ENCODE peak calls at places on chromosomes 7 and 10, in ten cellular contexts. One of them, this sample, is unnamed.

GRCh38 chr10:5999440-6000165 is 22.3 kb upstream of the IL15RA start:
- DNase-seq in ovary: no peak
- DNase-seq in dorsolateral prefrontal cortex: no peak
- DNase-seq in tibial artery: no peak
- DNase-seq in OCI-LY7: no peak
- DNase-seq in astrocyte of the spinal cord: no peak
- DNase-seq in retinal pigment epithelial cell: no peak
- DNase-seq in lower leg skin: no peak
- DNase-seq in fibroblast of mammary gland: no peak
- DNase-seq in AG10803: no peak
- DNase-seq in this sample: no peak

GRCh38 chr7:97971120-97971989 is 18.6 kb downstream of the OCM2 start:
- DNase-seq in astrocyte of the spinal cord: peak; percentile 32
- DNase-seq in OCI-LY7: peak; percentile 63
- DNase-seq in lower leg skin: no peak
- DNase-seq in tibial artery: no peak
- DNase-seq in retinal pigment epithelial cell: no peak
- DNase-seq in ovary: no peak
- DNase-seq in fibroblast of mammary gland: peak; percentile 37
- DNase-seq in dorsolateral prefrontal cortex: no peak
- DNase-seq in AG10803: peak; percentile 31
- DNase-seq in this sample: peak; percentile 29

GRCh38 chr7:39507866-39508551 is 58.2 kb upstream of the YAE1 start:
- DNase-seq in ovary: no peak
- DNase-seq in lower leg skin: no peak
- DNase-seq in fibroblast of mammary gland: peak; percentile 60
- DNase-seq in OCI-LY7: no peak
- DNase-seq in dorsolateral prefrontal cortex: no peak
- DNase-seq in AG10803: no peak
- DNase-seq in astrocyte of the spinal cord: no peak
- DNase-seq in tibial artery: no peak
- DNase-seq in retinal pigment epithelial cell: no peak
- DNase-seq in this sample: no peak

GRCh38 chr7:65475734-65476319 is 102.2 kb downstream of the ZNF92 start:
- DNase-seq in AG10803: no peak
- DNase-seq in OCI-LY7: peak; percentile 99
- DNase-seq in retinal pigment epithelial cell: no peak
- DNase-seq in lower leg skin: no peak
- DNase-seq in astrocyte of the spinal cord: no peak
- DNase-seq in tibial artery: no peak
- DNase-seq in dorsolateral prefrontal cortex: no peak
- DNase-seq in fibroblast of mammary gland: no peak
- DNase-seq in ovary: no peak
- DNase-seq in this sample: no peak

GRCh38 chr10:73814896-73815718 is 3.7 kb upstream of the NDST2 start:
- DNase-seq in lower leg skin: no peak
- DNase-seq in OCI-LY7: peak; percentile 26
- DNase-seq in retinal pigment epithelial cell: no peak
- DNase-seq in fibroblast of mammary gland: peak; percentile 22
- DNase-seq in astrocyte of the spinal cord: no peak
- DNase-seq in AG10803: no peak
- DNase-seq in ovary: no peak
- DNase-seq in tibial artery: no peak
- DNase-seq in dorsolateral prefrontal cortex: no peak
- DNase-seq in this sample: peak; percentile 25

GRCh38 chr7:150668472-150668911 is 17.0 kb upstream of the GIMAP2 start:
- DNase-seq in ovary: no peak
- DNase-seq in OCI-LY7: no peak
- DNase-seq in dorsolateral prefrontal cortex: no peak
- DNase-seq in fibroblast of mammary gland: no peak
- DNase-seq in AG10803: no peak
- DNase-seq in lower leg skin: no peak
- DNase-seq in astrocyte of the spinal cord: no peak
- DNase-seq in tibial artery: no peak
- DNase-seq in retinal pigment epithelial cell: no peak
- DNase-seq in this sample: no peak

GRCh38 chr7:35313575-35313974 is 59.7 kb upstream of the TBX20 start:
- DNase-seq in tibial artery: no peak
- DNase-seq in astrocyte of the spinal cord: no peak
- DNase-seq in ovary: peak; percentile 21
- DNase-seq in AG10803: no peak
- DNase-seq in fibroblast of mammary gland: no peak
- DNase-seq in retinal pigment epithelial cell: no peak
- DNase-seq in dorsolateral prefrontal cortex: no peak
- DNase-seq in lower leg skin: no peak
- DNase-seq in OCI-LY7: no peak
- DNase-seq in this sample: no peak

GRCh38 chr10:3424102-3424803 is 251.7 kb upstream of the PITRM1 start:
- DNase-seq in OCI-LY7: no peak
- DNase-seq in ovary: no peak
- DNase-seq in tibial artery: no peak
- DNase-seq in fibroblast of mammary gland: peak; percentile 78
- DNase-seq in lower leg skin: no peak
- DNase-seq in dorsolateral prefrontal cortex: no peak
- DNase-seq in retinal pigment epithelial cell: no peak
- DNase-seq in AG10803: no peak
- DNase-seq in astrocyte of the spinal cord: peak; percentile 77
- DNase-seq in this sample: peak; percentile 23

GRCh38 chr10:23965880-23966279 is 243.1 kb upstream of the KIAA1217 start:
- DNase-seq in lower leg skin: no peak
- DNase-seq in retinal pigment epithelial cell: no peak
- DNase-seq in dorsolateral prefrontal cortex: no peak
- DNase-seq in ovary: no peak
- DNase-seq in OCI-LY7: no peak
- DNase-seq in astrocyte of the spinal cord: no peak
- DNase-seq in tibial artery: no peak
- DNase-seq in fibroblast of mammary gland: no peak
- DNase-seq in AG10803: no peak
- DNase-seq in this sample: no peak

GRCh38 chr7:14507617-14508016 is 394.9 kb downstream of the DGKB start:
- DNase-seq in dorsolateral prefrontal cortex: no peak
- DNase-seq in fibroblast of mammary gland: peak; percentile 66
- DNase-seq in astrocyte of the spinal cord: peak; percentile 82
- DNase-seq in tibial artery: no peak
- DNase-seq in lower leg skin: peak; percentile 15
- DNase-seq in AG10803: peak; percentile 43
- DNase-seq in OCI-LY7: no peak
- DNase-seq in ovary: no peak
- DNase-seq in retinal pigment epithelial cell: peak; percentile 60
- DNase-seq in this sample: peak; percentile 97

GRCh38 chr10:634256-634655 is 55.2 kb downstream of the DIP2C start:
- DNase-seq in astrocyte of the spinal cord: peak; percentile 62
- DNase-seq in ovary: no peak
- DNase-seq in AG10803: no peak
- DNase-seq in dorsolateral prefrontal cortex: no peak
- DNase-seq in retinal pigment epithelial cell: no peak
- DNase-seq in tibial artery: peak; percentile 57
- DNase-seq in fibroblast of mammary gland: peak; percentile 39
- DNase-seq in lower leg skin: no peak
- DNase-seq in OCI-LY7: no peak
- DNase-seq in this sample: no peak

GRCh38 chr7:150378115-150378852 is 846 bp upstream of the ZNF775 start:
- DNase-seq in AG10803: peak; percentile 72
- DNase-seq in OCI-LY7: peak; percentile 65
- DNase-seq in tibial artery: no peak
- DNase-seq in astrocyte of the spinal cord: peak; percentile 71
- DNase-seq in fibroblast of mammary gland: peak; percentile 54
- DNase-seq in dorsolateral prefrontal cortex: no peak
- DNase-seq in lower leg skin: no peak
- DNase-seq in ovary: peak; percentile 62
- DNase-seq in retinal pigment epithelial cell: peak; percentile 75
- DNase-seq in this sample: peak; percentile 50

GRCh38 chr7:7564323-7564780 is 2.3 kb upstream of the MIOS start:
- DNase-seq in lower leg skin: no peak
- DNase-seq in fibroblast of mammary gland: peak; percentile 80
- DNase-seq in astrocyte of the spinal cord: peak; percentile 52
- DNase-seq in AG10803: peak; percentile 89
- DNase-seq in retinal pigment epithelial cell: no peak
- DNase-seq in OCI-LY7: no peak
- DNase-seq in tibial artery: no peak
- DNase-seq in ovary: no peak
- DNase-seq in dorsolateral prefrontal cortex: no peak
- DNase-seq in this sample: peak; percentile 97

DNA sequence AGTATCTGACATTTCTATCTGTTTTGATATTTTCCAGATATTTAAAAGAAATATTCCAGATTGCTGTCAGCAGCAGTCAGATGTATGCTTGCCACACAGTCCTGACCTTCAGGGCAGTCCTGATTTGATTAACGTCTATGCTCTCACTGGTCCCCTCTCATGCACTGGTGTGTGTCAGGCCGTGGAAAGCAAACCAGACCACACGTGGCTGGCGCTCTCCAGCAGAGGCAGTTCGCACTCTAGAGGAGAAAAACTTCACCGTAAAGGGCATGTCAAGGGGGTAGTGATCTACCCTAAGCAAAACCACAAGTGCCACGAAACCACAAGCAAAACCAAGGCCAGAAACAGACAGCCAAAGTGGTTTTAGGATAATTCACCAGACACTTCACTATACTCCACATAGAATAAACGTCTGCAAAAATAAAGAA is 26.5 kb downstream of the PARP12 start:
- DNase-seq in tibial artery: no peak
- DNase-seq in AG10803: no peak
- DNase-seq in fibroblast of mammary gland: peak; percentile 23
- DNase-seq in lower leg skin: no peak
- DNase-seq in OCI-LY7: no peak
- DNase-seq in retinal pigment epithelial cell: no peak
- DNase-seq in ovary: no peak
- DNase-seq in dorsolateral prefrontal cortex: no peak
- DNase-seq in astrocyte of the spinal cord: no peak
- DNase-seq in this sample: no peak
- TF ChIP-seq CTCF in tibial artery: no peak
- TF ChIP-seq CTCF in AG10803: no peak
- TF ChIP-seq CTCF in fibroblast of mammary gland: no peak
- TF ChIP-seq CTCF in lower leg skin: no peak
- TF ChIP-seq CTCF in OCI-LY7: no peak
- TF ChIP-seq CTCF in retinal pigment epithelial cell: no peak
- TF ChIP-seq CTCF in ovary: no peak
- TF ChIP-seq CTCF in dorsolateral prefrontal cortex: no peak
- TF ChIP-seq CTCF in astrocyte of the spinal cord: no peak
- TF ChIP-seq CTCF in this sample: no peak

GRCh38 chr7:76049295-76049694 is 1.4 kb downstream of the MDH2 start:
- DNase-seq in dorsolateral prefrontal cortex: no peak
- DNase-seq in retinal pigment epithelial cell: no peak
- DNase-seq in lower leg skin: no peak
- DNase-seq in OCI-LY7: no peak
- DNase-seq in astrocyte of the spinal cord: no peak
- DNase-seq in fibroblast of mammary gland: no peak
- DNase-seq in AG10803: no peak
- DNase-seq in ovary: no peak
- DNase-seq in tibial artery: no peak
- DNase-seq in this sample: no peak
- H3K4me3 ChIP-seq in dorsolateral prefrontal cortex: peak overlapping the region; percentile 99
- H3K4me3 ChIP-seq in retinal pigment epithelial cell: peak overlapping the region; percentile 79
- H3K4me3 ChIP-seq in lower leg skin: no peak overlapping the region
- H3K4me3 ChIP-seq in OCI-LY7: peak overlapping the region; percentile 96
- H3K4me3 ChIP-seq in astrocyte of the spinal cord: peak overlapping the region; percentile 73
- H3K4me3 ChIP-seq in fibroblast of mammary gland: peak overlapping the region; percentile 100
- H3K4me3 ChIP-seq in AG10803: peak overlapping the region; percentile 98
- H3K4me3 ChIP-seq in ovary: no peak overlapping the region
- H3K4me3 ChIP-seq in tibial artery: peak overlapping the region; percentile 99
- H3K4me3 ChIP-seq in this sample: peak overlapping the region; percentile 88

GRCh38 chr7:99489235-99489634 is 10.8 kb downstream of the ZNF394 start:
- DNase-seq in AG10803: no peak
- DNase-seq in OCI-LY7: no peak
- DNase-seq in fibroblast of mammary gland: no peak
- DNase-seq in tibial artery: no peak
- DNase-seq in retinal pigment epithelial cell: no peak
- DNase-seq in lower leg skin: no peak
- DNase-seq in astrocyte of the spinal cord: no peak
- DNase-seq in ovary: no peak
- DNase-seq in dorsolateral prefrontal cortex: no peak
- DNase-seq in this sample: no peak
- TF ChIP-seq CTCF in AG10803: no peak
- TF ChIP-seq CTCF in OCI-LY7: peak; percentile 42
- TF ChIP-seq CTCF in fibroblast of mammary gland: no peak
- TF ChIP-seq CTCF in tibial artery: no peak
- TF ChIP-seq CTCF in retinal pigment epithelial cell: no peak
- TF ChIP-seq CTCF in lower leg skin: no peak
- TF ChIP-seq CTCF in astrocyte of the spinal cord: no peak
- TF ChIP-seq CTCF in ovary: no peak
- TF ChIP-seq CTCF in dorsolateral prefrontal cortex: no peak
- TF ChIP-seq CTCF in this sample: no peak

GRCh38 chr10:121308046-121308445 is 290.2 kb downstream of the FGFR2 start:
- DNase-seq in lower leg skin: no peak
- DNase-seq in dorsolateral prefrontal cortex: no peak
- DNase-seq in fibroblast of mammary gland: no peak
- DNase-seq in AG10803: no peak
- DNase-seq in tibial artery: no peak
- DNase-seq in retinal pigment epithelial cell: no peak
- DNase-seq in astrocyte of the spinal cord: no peak
- DNase-seq in OCI-LY7: no peak
- DNase-seq in ovary: no peak
- DNase-seq in this sample: peak; percentile 52
- H3K4me3 ChIP-seq in lower leg skin: no peak overlapping the region
- H3K4me3 ChIP-seq in dorsolateral prefrontal cortex: no peak overlapping the region
- H3K4me3 ChIP-seq in fibroblast of mammary gland: no peak overlapping the region
- H3K4me3 ChIP-seq in AG10803: no peak overlapping the region
- H3K4me3 ChIP-seq in tibial artery: no peak overlapping the region
- H3K4me3 ChIP-seq in retinal pigment epithelial cell: no peak overlapping the region
- H3K4me3 ChIP-seq in astrocyte of the spinal cord: no peak overlapping the region
- H3K4me3 ChIP-seq in OCI-LY7: no peak overlapping the region
- H3K4me3 ChIP-seq in ovary: no peak overlapping the region
- H3K4me3 ChIP-seq in this sample: no peak overlapping the region

DNA sequence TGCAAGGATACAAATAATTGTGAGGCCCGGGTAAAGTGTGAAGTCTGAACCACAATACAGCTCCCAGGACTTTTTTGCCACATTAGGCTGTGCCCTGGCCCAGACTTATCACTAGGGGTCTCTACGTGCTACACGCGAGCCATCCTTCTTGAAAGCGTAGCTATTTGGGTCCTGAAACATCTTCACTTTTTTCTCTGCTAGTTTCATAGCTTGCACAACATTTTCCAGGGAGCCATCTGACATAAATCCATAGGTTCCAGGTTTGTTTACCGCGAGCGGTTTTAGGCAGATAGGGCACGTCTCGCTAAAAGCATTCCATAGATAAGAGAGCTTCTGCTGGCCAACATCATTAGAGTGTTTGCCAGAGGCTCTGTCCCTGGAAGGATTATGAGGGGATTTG is 226.5 kb downstream of the RPS24 start:
- DNase-seq in dorsolateral prefrontal cortex: no peak
- DNase-seq in OCI-LY7: no peak
- DNase-seq in retinal pigment epithelial cell: no peak
- DNase-seq in tibial artery: no peak
- DNase-seq in ovary: no peak
- DNase-seq in AG10803: no peak
- DNase-seq in astrocyte of the spinal cord: no peak
- DNase-seq in fibroblast of mammary gland: no peak
- DNase-seq in lower leg skin: no peak
- DNase-seq in this sample: no peak
- TF ChIP-seq CTCF in dorsolateral prefrontal cortex: no peak
- TF ChIP-seq CTCF in OCI-LY7: peak; percentile 27
- TF ChIP-seq CTCF in retinal pigment epithelial cell: no peak
- TF ChIP-seq CTCF in tibial artery: no peak
- TF ChIP-seq CTCF in ovary: no peak
- TF ChIP-seq CTCF in AG10803: no peak
- TF ChIP-seq CTCF in astrocyte of the spinal cord: no peak
- TF ChIP-seq CTCF in fibroblast of mammary gland: no peak
- TF ChIP-seq CTCF in lower leg skin: no peak
- TF ChIP-seq CTCF in this sample: no peak